ENCODE peak calls at places on chromosome 19, in ten cellular contexts. M is left ventricle myocardium inferior, G is activated gamma-delta T cell, Y is occipital lobe, L is cerebellum, V is iPS DF 19.7, O is lower lobe of right lung, F is NCI-H1092, T is islet precursor cell, K is GM04504. P is an unnamed sample.

GRCh38 chr19:18774782-18775444 is 16.2 kb downstream of the COMP start:
- DNase-seq in M (no peak), G (no peak), Y (no peak), L (no peak), V (no peak), O (no peak), F (no peak), T (no peak), K (no peak), P (no peak)

GRCh38 chr19:19562665-19563347 is 24.7 kb downstream of the CILP2 start:
- DNase-seq in M (no peak), G (no peak), Y (no peak), L (no peak), V (no peak), O (no peak), F (no peak), T (peak), K (no peak), P (no peak)

GRCh38 chr19:4976412-4977298 is 7.7 kb downstream of the KDM4B start:
- DNase-seq in M (peak), G (no peak), Y (no peak), L (peak), V (peak), O (peak), F (no peak), T (peak), K (peak), P (peak)

GRCh38 chr19:48595833-48596232 is 10.7 kb upstream of the SPACA4 start:
- DNase-seq in M (no peak), G (no peak), Y (no peak), L (no peak), V (no peak), O (no peak), F (no peak), T (no peak), K (no peak), P (no peak)

GRCh38 chr19:4140237-4140711 is 13.2 kb upstream of the CREB3L3 start:
- DNase-seq in M (no peak), G (no peak), Y (no peak), L (peak), V (no peak), O (peak), F (peak), T (peak), K (no peak), P (no peak)

GRCh38 chr19:48842744-48843162 is 6.5 kb upstream of the HSD17B14 start:
- DNase-seq in M (no peak), G (no peak), Y (no peak), L (peak), V (no peak), O (no peak), F (peak), T (peak), K (peak), P (no peak)

GRCh38 chr19:58033741-58034475 is at the start of gene ZSCAN1:
- DNase-seq in M (peak), G (no peak), Y (peak), L (peak), V (peak), O (peak), F (peak), T (peak), K (peak), P (peak)

GRCh38 chr19:1402411-1403070 is 1.2 kb upstream of the GAMT start:
- DNase-seq in M (no peak), G (no peak), Y (no peak), L (no peak), V (no peak), O (no peak), F (no peak), T (no peak), K (no peak), P (no peak)

GRCh38 chr19:54481326-54481930 is 8.3 kb upstream of the CDC42EP5 start:
- DNase-seq in M (no peak), G (no peak), Y (no peak), L (peak), V (peak), O (no peak), F (peak), T (peak), K (no peak), P (no peak)

GRCh38 chr19:18135712-18136584 is 17.0 kb upstream of the PIK3R2 start:
- DNase-seq in M (no peak), G (no peak), Y (no peak), L (no peak), V (no peak), O (no peak), F (no peak), T (no peak), K (no peak), P (no peak)

GRCh38 chr19:1592023-1592754 is 476 bp downstream of the MBD3 start:
- DNase-seq in M (peak), G (peak), Y (peak), L (peak), V (no peak), O (peak), F (peak), T (peak), K (peak), P (peak)

GRCh38 chr19:5339950-5340636 is 519 bp downstream of the PTPRS start:
- DNase-seq in M (no peak), G (no peak), Y (no peak), L (peak), V (no peak), O (no peak), F (no peak), T (peak), K (no peak), P (no peak)